ENCODE peak calls at places on chromosomes 6 and 20, in nine cellular contexts. One of them, this sample, is unnamed.

GRCh38 chr6:5723905-5724691 is 282.6 kb downstream of the NRN1 start:
- DNase-seq in mammary epithelial cell: no peak
- DNase-seq in heart left ventricle: peak; percentile 41
- DNase-seq in pancreas: no peak
- DNase-seq in lower lobe of right lung: peak; percentile 65
- DNase-seq in cardiac muscle cell: no peak
- DNase-seq in colonic mucosa: peak; percentile 22
- DNase-seq in SJSA1: no peak
- DNase-seq in HCT116: no peak
- DNase-seq in this sample: no peak

GRCh38 chr6:47276377-47276776 is 33.3 kb downstream of the TNFRSF21 start:
- DNase-seq in mammary epithelial cell: no peak
- DNase-seq in heart left ventricle: no peak
- DNase-seq in pancreas: no peak
- DNase-seq in lower lobe of right lung: no peak
- DNase-seq in cardiac muscle cell: no peak
- DNase-seq in colonic mucosa: no peak
- DNase-seq in SJSA1: no peak
- DNase-seq in HCT116: no peak
- DNase-seq in this sample: no peak

GRCh38 chr6:53410508-53411258 is 61.9 kb upstream of the ELOVL5 start:
- DNase-seq in mammary epithelial cell: peak; percentile 13
- DNase-seq in heart left ventricle: peak; percentile 39
- DNase-seq in pancreas: no peak
- DNase-seq in lower lobe of right lung: peak; percentile 65
- DNase-seq in cardiac muscle cell: peak; percentile 37
- DNase-seq in colonic mucosa: peak; percentile 22
- DNase-seq in SJSA1: no peak
- DNase-seq in HCT116: peak; percentile 22
- DNase-seq in this sample: peak; percentile 67

GRCh38 chr6:11672261-11672660 is 106.3 kb downstream of the ADTRP start:
- DNase-seq in mammary epithelial cell: no peak
- DNase-seq in heart left ventricle: no peak
- DNase-seq in pancreas: no peak
- DNase-seq in lower lobe of right lung: no peak
- DNase-seq in cardiac muscle cell: no peak
- DNase-seq in colonic mucosa: no peak
- DNase-seq in SJSA1: no peak
- DNase-seq in HCT116: no peak
- DNase-seq in this sample: no peak

GRCh38 chr20:11153819-11154218 is 480.0 kb upstream of the JAG1 start:
- DNase-seq in mammary epithelial cell: no peak
- DNase-seq in heart left ventricle: no peak
- DNase-seq in pancreas: no peak
- DNase-seq in lower lobe of right lung: no peak
- DNase-seq in cardiac muscle cell: no peak
- DNase-seq in colonic mucosa: no peak
- DNase-seq in SJSA1: no peak
- DNase-seq in HCT116: no peak
- DNase-seq in this sample: no peak

GRCh38 chr20:63522981-63523611 is 2.5 kb downstream of the PPDPF start:
- DNase-seq in mammary epithelial cell: no peak
- DNase-seq in heart left ventricle: no peak
- DNase-seq in pancreas: no peak
- DNase-seq in lower lobe of right lung: peak; percentile 44
- DNase-seq in cardiac muscle cell: no peak
- DNase-seq in colonic mucosa: no peak
- DNase-seq in SJSA1: no peak
- DNase-seq in HCT116: no peak
- DNase-seq in this sample: no peak

GRCh38 chr6:32844839-32845372 is 1.1 kb upstream of the PSMB8 start:
- DNase-seq in mammary epithelial cell: no peak
- DNase-seq in heart left ventricle: no peak
- DNase-seq in pancreas: no peak
- DNase-seq in lower lobe of right lung: no peak
- DNase-seq in cardiac muscle cell: no peak
- DNase-seq in colonic mucosa: no peak
- DNase-seq in SJSA1: no peak
- DNase-seq in HCT116: no peak
- DNase-seq in this sample: no peak

GRCh38 chr6:132300323-132300949 is 100.8 kb downstream of the MOXD1 start:
- DNase-seq in mammary epithelial cell: peak; percentile 39
- DNase-seq in heart left ventricle: no peak
- DNase-seq in pancreas: no peak
- DNase-seq in lower lobe of right lung: no peak
- DNase-seq in cardiac muscle cell: peak; percentile 78
- DNase-seq in colonic mucosa: peak; percentile 29
- DNase-seq in SJSA1: peak; percentile 49
- DNase-seq in HCT116: peak; percentile 40
- DNase-seq in this sample: no peak

GRCh38 chr20:40361916-40362315 is 327.1 kb downstream of the MAFB start:
- DNase-seq in mammary epithelial cell: no peak
- DNase-seq in heart left ventricle: no peak
- DNase-seq in pancreas: no peak
- DNase-seq in lower lobe of right lung: no peak
- DNase-seq in cardiac muscle cell: no peak
- DNase-seq in colonic mucosa: no peak
- DNase-seq in SJSA1: no peak
- DNase-seq in HCT116: no peak
- DNase-seq in this sample: no peak

GRCh38 chr6:101000334-101000733 is 119.2 kb upstream of the ASCC3 start:
- DNase-seq in mammary epithelial cell: peak; percentile 57
- DNase-seq in heart left ventricle: no peak
- DNase-seq in pancreas: no peak
- DNase-seq in lower lobe of right lung: no peak
- DNase-seq in cardiac muscle cell: no peak
- DNase-seq in colonic mucosa: no peak
- DNase-seq in SJSA1: no peak
- DNase-seq in HCT116: no peak
- DNase-seq in this sample: no peak

GRCh38 chr6:169145476-169145875 is 108.2 kb downstream of the THBS2 start:
- DNase-seq in mammary epithelial cell: no peak
- DNase-seq in heart left ventricle: no peak
- DNase-seq in pancreas: no peak
- DNase-seq in lower lobe of right lung: no peak
- DNase-seq in cardiac muscle cell: no peak
- DNase-seq in colonic mucosa: no peak
- DNase-seq in SJSA1: peak; percentile 70
- DNase-seq in HCT116: no peak
- DNase-seq in this sample: no peak

GRCh38 chr6:149271348-149272340 is 45.9 kb upstream of the TAB2 start:
- DNase-seq in mammary epithelial cell: no peak
- DNase-seq in heart left ventricle: no peak
- DNase-seq in pancreas: no peak
- DNase-seq in lower lobe of right lung: peak; percentile 58
- DNase-seq in cardiac muscle cell: no peak
- DNase-seq in colonic mucosa: no peak
- DNase-seq in SJSA1: no peak
- DNase-seq in HCT116: no peak
- DNase-seq in this sample: peak; percentile 50

GRCh38 chr6:154232013-154232920 is 124.3 kb downstream of the IPCEF1 start:
- DNase-seq in mammary epithelial cell: no peak
- DNase-seq in heart left ventricle: no peak
- DNase-seq in pancreas: no peak
- DNase-seq in lower lobe of right lung: no peak
- DNase-seq in cardiac muscle cell: no peak
- DNase-seq in colonic mucosa: no peak
- DNase-seq in SJSA1: no peak
- DNase-seq in HCT116: no peak
- DNase-seq in this sample: no peak

GRCh38 chr6:7058250-7058923 is 49.4 kb upstream of the RREB1 start:
- DNase-seq in mammary epithelial cell: peak; percentile 99
- DNase-seq in heart left ventricle: no peak
- DNase-seq in pancreas: peak; percentile 45
- DNase-seq in lower lobe of right lung: peak; percentile 56
- DNase-seq in cardiac muscle cell: peak; percentile 34
- DNase-seq in colonic mucosa: peak; percentile 85
- DNase-seq in SJSA1: peak; percentile 83
- DNase-seq in HCT116: peak; percentile 97
- DNase-seq in this sample: no peak

GRCh38 chr6:77292564-77293546 is 170.4 kb downstream of the HTR1B start:
- DNase-seq in mammary epithelial cell: peak; percentile 78
- DNase-seq in heart left ventricle: no peak
- DNase-seq in pancreas: no peak
- DNase-seq in lower lobe of right lung: no peak
- DNase-seq in cardiac muscle cell: no peak
- DNase-seq in colonic mucosa: no peak
- DNase-seq in SJSA1: peak; percentile 49
- DNase-seq in HCT116: peak; percentile 65
- DNase-seq in this sample: no peak

GRCh38 chr20:59936409-59936808 is 3.0 kb upstream of the SYCP2 start:
- DNase-seq in mammary epithelial cell: no peak
- DNase-seq in heart left ventricle: no peak
- DNase-seq in pancreas: no peak
- DNase-seq in lower lobe of right lung: no peak
- DNase-seq in cardiac muscle cell: no peak
- DNase-seq in colonic mucosa: no peak
- DNase-seq in SJSA1: no peak
- DNase-seq in HCT116: no peak
- DNase-seq in this sample: no peak
- H3K27me3 ChIP-seq in mammary epithelial cell: no peaks in the 10 kb centered on the region
- H3K27me3 ChIP-seq in heart left ventricle: no peaks in the 10 kb centered on the region
- H3K27me3 ChIP-seq in pancreas: no peaks in the 10 kb centered on the region
- H3K27me3 ChIP-seq in lower lobe of right lung: no peaks in the 10 kb centered on the region
- H3K27me3 ChIP-seq in cardiac muscle cell: peaks cover 7% of the 10 kb centered on the region
- H3K27me3 ChIP-seq in colonic mucosa: no peaks in the 10 kb centered on the region
- H3K27me3 ChIP-seq in SJSA1: no peaks in the 10 kb centered on the region
- H3K27me3 ChIP-seq in HCT116: no peaks in the 10 kb centered on the region
- H3K27me3 ChIP-seq in this sample: no peaks in the 10 kb centered on the region

GRCh38 chr20:57621426-57622200 is 1.4 kb upstream of the ZBP1 start:
- DNase-seq in mammary epithelial cell: peak; percentile 14
- DNase-seq in heart left ventricle: no peak
- DNase-seq in pancreas: no peak
- DNase-seq in lower lobe of right lung: no peak
- DNase-seq in cardiac muscle cell: no peak
- DNase-seq in colonic mucosa: peak; percentile 20
- DNase-seq in SJSA1: no peak
- DNase-seq in HCT116: no peak
- DNase-seq in this sample: no peak
- H3K4me1 ChIP-seq in mammary epithelial cell: peaks cover 24% of the 10 kb centered on the region
- H3K4me1 ChIP-seq in heart left ventricle: no peaks in the 10 kb centered on the region
- H3K4me1 ChIP-seq in pancreas: no peaks in the 10 kb centered on the region
- H3K4me1 ChIP-seq in lower lobe of right lung: peaks cover 20% of the 10 kb centered on the region
- H3K4me1 ChIP-seq in cardiac muscle cell: no peaks in the 10 kb centered on the region
- H3K4me1 ChIP-seq in colonic mucosa: no peaks in the 10 kb centered on the region
- H3K4me1 ChIP-seq in SJSA1: peaks cover 6% of the 10 kb centered on the region
- H3K4me1 ChIP-seq in HCT116: peaks cover 18% of the 10 kb centered on the region
- H3K4me1 ChIP-seq in this sample: peaks cover 76% of the 10 kb centered on the region

DNA sequence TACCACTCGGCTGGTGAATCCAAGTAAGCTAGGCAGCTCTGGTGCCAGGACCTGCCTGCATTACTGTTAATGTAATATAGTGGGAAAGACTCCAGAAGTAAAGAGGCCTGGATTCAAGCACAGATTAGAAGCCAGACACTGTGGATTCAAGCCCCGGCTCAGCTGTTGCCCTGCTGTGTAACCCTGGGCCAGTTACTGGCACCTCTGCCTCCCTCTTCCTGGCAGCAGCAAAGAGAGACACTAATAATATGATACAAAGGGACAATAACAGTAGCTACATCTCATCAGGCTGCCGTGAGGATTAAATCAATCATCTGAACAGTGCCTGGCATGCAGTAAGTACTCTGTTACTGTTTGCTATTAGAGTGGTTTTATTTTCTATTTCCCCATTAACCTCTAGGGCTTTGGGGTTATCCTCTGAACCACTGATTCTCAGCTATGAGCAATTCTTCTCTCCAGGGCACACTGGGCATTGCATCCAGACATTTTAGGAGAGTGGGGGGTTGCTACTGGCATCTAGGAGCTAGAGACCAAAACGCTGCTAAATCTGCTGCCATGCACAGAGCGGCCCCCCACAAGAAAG is 92.9 kb downstream of the ZMYND8 start:
- DNase-seq in mammary epithelial cell: no peak
- DNase-seq in heart left ventricle: no peak
- DNase-seq in pancreas: no peak
- DNase-seq in lower lobe of right lung: no peak
- DNase-seq in cardiac muscle cell: no peak
- DNase-seq in colonic mucosa: no peak
- DNase-seq in SJSA1: no peak
- DNase-seq in HCT116: no peak
- DNase-seq in this sample: no peak
- H3K27ac ChIP-seq in mammary epithelial cell: no peak overlapping the region
- H3K27ac ChIP-seq in heart left ventricle: peak overlapping the region; percentile 41
- H3K27ac ChIP-seq in pancreas: no peak overlapping the region
- H3K27ac ChIP-seq in lower lobe of right lung: no peak overlapping the region
- H3K27ac ChIP-seq in cardiac muscle cell: peak overlapping the region; percentile 37
- H3K27ac ChIP-seq in colonic mucosa: peak overlapping the region; percentile 1
- H3K27ac ChIP-seq in SJSA1: no peak overlapping the region
- H3K27ac ChIP-seq in HCT116: no peak overlapping the region
- H3K27ac ChIP-seq in this sample: no peak overlapping the region

GRCh38 chr6:89298680-89299450 is 16.2 kb downstream of the GABRR2 start:
- DNase-seq in mammary epithelial cell: peak; percentile 21
- DNase-seq in heart left ventricle: no peak
- DNase-seq in pancreas: no peak
- DNase-seq in lower lobe of right lung: no peak
- DNase-seq in cardiac muscle cell: no peak
- DNase-seq in colonic mucosa: no peak
- DNase-seq in SJSA1: no peak
- DNase-seq in HCT116: peak; percentile 58
- DNase-seq in this sample: peak; percentile 70

GRCh38 chr6:89299451-89299850 is 15.6 kb downstream of the GABRR2 start:
- DNase-seq in mammary epithelial cell: no peak
- DNase-seq in heart left ventricle: no peak
- DNase-seq in pancreas: no peak
- DNase-seq in lower lobe of right lung: no peak
- DNase-seq in cardiac muscle cell: no peak
- DNase-seq in colonic mucosa: no peak
- DNase-seq in SJSA1: no peak
- DNase-seq in HCT116: peak; percentile 21
- DNase-seq in this sample: no peak

GRCh38 chr6:89301586-89302194 is 13.4 kb downstream of the GABRR2 start:
- DNase-seq in mammary epithelial cell: no peak
- DNase-seq in heart left ventricle: no peak
- DNase-seq in pancreas: no peak
- DNase-seq in lower lobe of right lung: no peak
- DNase-seq in cardiac muscle cell: no peak
- DNase-seq in colonic mucosa: no peak
- DNase-seq in SJSA1: no peak
- DNase-seq in HCT116: no peak
- DNase-seq in this sample: no peak

GRCh38 chr6:89302936-89303335 is 12.2 kb downstream of the GABRR2 start:
- DNase-seq in mammary epithelial cell: no peak
- DNase-seq in heart left ventricle: no peak
- DNase-seq in pancreas: no peak
- DNase-seq in lower lobe of right lung: no peak
- DNase-seq in cardiac muscle cell: no peak
- DNase-seq in colonic mucosa: no peak
- DNase-seq in SJSA1: no peak
- DNase-seq in HCT116: no peak
- DNase-seq in this sample: no peak

DNA sequence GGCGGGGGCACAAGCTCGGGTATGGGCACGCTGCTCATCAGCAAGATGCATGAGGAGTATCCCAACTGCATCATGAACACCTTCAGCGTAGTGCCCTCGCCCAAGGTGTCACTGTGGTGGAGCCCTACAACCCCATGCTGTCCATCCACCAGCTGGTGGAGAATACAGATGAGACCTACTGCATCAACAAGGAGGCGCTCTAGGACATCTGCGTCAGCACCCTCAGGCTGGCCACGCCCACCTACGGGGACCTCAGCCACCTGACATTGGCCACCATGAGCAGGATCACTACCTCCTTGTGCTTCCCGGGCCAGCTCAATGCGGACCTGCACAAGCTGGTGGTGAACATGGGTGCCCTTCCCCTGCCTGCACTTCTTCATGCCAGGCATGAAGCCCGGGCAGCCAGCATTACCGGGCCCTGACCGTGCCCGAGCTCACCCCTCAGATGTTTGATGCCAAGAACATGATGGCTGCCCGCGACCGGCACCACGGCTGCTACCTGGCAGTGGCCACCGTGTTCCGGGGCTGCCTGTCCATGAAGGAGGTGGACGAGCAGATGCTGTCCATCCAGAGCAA is 12.8 kb downstream of the GABRR2 start:
- DNase-seq in mammary epithelial cell: no peak
- DNase-seq in heart left ventricle: no peak
- DNase-seq in pancreas: no peak
- DNase-seq in lower lobe of right lung: no peak
- DNase-seq in cardiac muscle cell: no peak
- DNase-seq in colonic mucosa: no peak
- DNase-seq in SJSA1: no peak
- DNase-seq in HCT116: no peak
- DNase-seq in this sample: no peak
- H3K27me3 ChIP-seq in mammary epithelial cell: peaks cover 15% of the 10 kb centered on the region
- H3K27me3 ChIP-seq in heart left ventricle: no peaks in the 10 kb centered on the region
- H3K27me3 ChIP-seq in pancreas: no peaks in the 10 kb centered on the region
- H3K27me3 ChIP-seq in lower lobe of right lung: no peaks in the 10 kb centered on the region
- H3K27me3 ChIP-seq in cardiac muscle cell: peaks cover 2% of the 10 kb centered on the region
- H3K27me3 ChIP-seq in colonic mucosa: no peaks in the 10 kb centered on the region
- H3K27me3 ChIP-seq in SJSA1: no peaks in the 10 kb centered on the region
- H3K27me3 ChIP-seq in HCT116: no peaks in the 10 kb centered on the region
- H3K27me3 ChIP-seq in this sample: no peaks in the 10 kb centered on the region

This sample was measured in CD4-positive, alpha-beta memory T cell.